ENCODE peak calls at places on chromosomes 3 and 15, in eight cellular contexts. V is ELR, S is iris pigment epithelial cell, Y is B cell, P is HFF-Myc, W is SK-N-DZ, H is GM13977, O is heart left ventricle. E is an unnamed sample.

GRCh38 chr15:64634576-64635485 is 140.6 kb downstream of the RBPMS2 start:
- DNase-seq in O (no peak), Y (no peak), V (no peak), S (no peak), H (no peak), P (no peak), W (no peak), E (peak; percentile 63)

GRCh38 chr15:45715528-45715927 is 80.7 kb downstream of the SQOR start:
- DNase-seq in H (no peak), O (no peak), W (peak; percentile 38), Y (no peak), P (no peak), V (peak; percentile 24), S (peak; percentile 41), E (peak; percentile 60)

GRCh38 chr3:150454085-150454484 is 46.0 kb downstream of the TSC22D2 start:
- DNase-seq in H (no peak), Y (no peak), S (no peak), W (no peak), V (no peak), P (peak; percentile 41), O (no peak), E (no peak)

GRCh38 chr15:75647370-75648155 is at the start of gene SNX33:
- DNase-seq in W (peak; percentile 66), S (peak; percentile 90), Y (peak; percentile 47), H (peak; percentile 82), V (peak; percentile 79), O (peak; percentile 91), P (no peak), E (peak; percentile 85)

GRCh38 chr3:14283821-14284438 is 105.3 kb downstream of the LSM3 start:
- DNase-seq in H (no peak), W (no peak), O (no peak), S (no peak), Y (no peak), V (no peak), P (peak; percentile 84), E (no peak)

GRCh38 chr3:32376098-32376497 is 15.6 kb upstream of the CMTM7 start:
- DNase-seq in S (peak; percentile 48), P (no peak), W (no peak), H (no peak), V (no peak), Y (no peak), O (no peak), E (no peak)

GRCh38 chr3:46921871-46922271 is 44.4 kb downstream of the PTH1R start:
- DNase-seq in P (no peak), W (no peak), O (peak; percentile 31), H (no peak), V (no peak), Y (no peak), S (no peak), E (no peak)

GRCh38 chr15:31391687-31392671 is 65.3 kb downstream of the KLF13 start:
- DNase-seq in V (peak; percentile 69), Y (peak; percentile 89), W (peak; percentile 65), S (peak; percentile 46), P (no peak), O (peak; percentile 93), H (peak; percentile 88), E (peak; percentile 75)

GRCh38 chr3:140922634-140923033 is 19.0 kb upstream of the SLC25A36 start:
- DNase-seq in V (peak; percentile 53), W (no peak), Y (peak; percentile 20), S (peak; percentile 54), P (no peak), O (no peak), H (peak; percentile 28), E (peak; percentile 47)

GRCh38 chr15:90463381-90463780 is 66.3 kb upstream of the CRTC3 start:
- DNase-seq in S (peak; percentile 59), W (no peak), P (no peak), Y (no peak), H (peak; percentile 43), V (peak; percentile 64), O (no peak), E (no peak)